ENCODE peak calls at places on chromosomes 7 and 10, in eight cellular contexts. J, V, P, D, A, B, H and I are unnamed samples. For H3K9me3, the result is how much of the 10 kb centered on the place peaks cover.

GRCh38 chr7:12670071-12670729 is 17.2 kb upstream of the ARL4A start:
- DNase-seq in J (peak), V (peak), P (no peak), D (peak), A (no peak), B (no peak), H (no peak), I (peak)

GRCh38 chr10:13698217-13698616 is 111.5 kb downstream of the PRPF18 start:
- DNase-seq in J (no peak), V (no peak), P (no peak), D (no peak), A (no peak), B (no peak), H (no peak), I (peak)

GRCh38 chr7:111833461-111833860 is 271.2 kb upstream of the IMMP2L start:
- DNase-seq in J (no peak), V (no peak), P (no peak), D (peak), A (no peak), B (no peak), H (no peak), I (peak)

GRCh38 chr7:44646176-44646920 is 39.9 kb downstream of the OGDH start:
- DNase-seq in J (no peak), V (no peak), P (no peak), D (no peak), A (no peak), B (no peak), H (no peak), I (no peak)

GRCh38 chr7:12583181-12583580 is 12.7 kb downstream of the SCIN start:
- DNase-seq in J (no peak), V (no peak), P (no peak), D (peak), A (no peak), B (no peak), H (no peak), I (no peak)

GRCh38 chr7:7491044-7491443 is 44.6 kb downstream of the COL28A1 start:
- DNase-seq in J (no peak), V (no peak), P (no peak), D (peak), A (peak), B (no peak), H (no peak), I (no peak)

GRCh38 chr10:75950307-75950706 is 518.9 kb downstream of the LRMDA start:
- DNase-seq in J (no peak), V (no peak), P (no peak), D (no peak), A (no peak), B (no peak), H (no peak), I (no peak)

GRCh38 chr10:71748671-71749191 is 24.6 kb downstream of the VSIR start:
- DNase-seq in J (no peak), V (no peak), P (peak), D (no peak), A (no peak), B (peak), H (peak), I (no peak)

GRCh38 chr7:94424336-94424735 is 29.6 kb downstream of the COL1A2 start:
- DNase-seq in J (no peak), V (no peak), P (no peak), D (peak), A (no peak), B (no peak), H (no peak), I (no peak)

GRCh38 chr10:30542001-30542861 is 87.3 kb downstream of the LYZL2 start:
- DNase-seq in J (no peak), V (no peak), P (no peak), D (no peak), A (peak), B (no peak), H (no peak), I (no peak)

GRCh38 chr7:100176096-100176835 is 915 bp downstream of the GPC2 start:
- DNase-seq in J (no peak), V (peak), P (peak), D (no peak), A (no peak), B (no peak), H (no peak), I (no peak)

GRCh38 chr7:116543664-116544063 is 18.8 kb downstream of the CAV1 start:
- DNase-seq in J (no peak), V (peak), P (no peak), D (peak), A (no peak), B (no peak), H (no peak), I (peak)

GRCh38 chr7:149564340-149565095 is 66.9 kb upstream of the ZNF746 start:
- DNase-seq in J (no peak), V (no peak), P (no peak), D (no peak), A (no peak), B (no peak), H (no peak), I (no peak)

GRCh38 chr7:149562602-149563001 is 65.0 kb upstream of the ZNF746 start:
- DNase-seq in J (no peak), V (peak), P (no peak), D (peak), A (no peak), B (no peak), H (no peak), I (peak)

GRCh38 chr7:149568218-149568617 is 70.6 kb upstream of the ZNF746 start:
- DNase-seq in J (no peak), V (no peak), P (no peak), D (no peak), A (no peak), B (no peak), H (no peak), I (no peak)

GRCh38 chr7:149566103-149566502 is 68.5 kb upstream of the ZNF746 start:
- DNase-seq in J (no peak), V (no peak), P (no peak), D (no peak), A (no peak), B (no peak), H (no peak), I (no peak)

GRCh38 chr7:149565096-149565382 is 67.4 kb upstream of the ZNF746 start:
- DNase-seq in J (no peak), V (no peak), P (no peak), D (no peak), A (no peak), B (no peak), H (no peak), I (no peak)
- H3K9me3 ChIP-seq in J (under half), V (under half), P (under half), D (under half), A (under half), B (under half), H (under half), I (under half)

GRCh38 chr10:121935702-121936101 is 7.9 kb upstream of the ATE1 start:
- DNase-seq in J (peak), V (no peak), P (peak), D (no peak), A (peak), B (no peak), H (no peak), I (no peak)
- H3K4me2 ChIP-seq in J (peak), V (no peak), P (no peak), D (no peak), A (peak), B (no peak), H (no peak), I (no peak)

DNA sequence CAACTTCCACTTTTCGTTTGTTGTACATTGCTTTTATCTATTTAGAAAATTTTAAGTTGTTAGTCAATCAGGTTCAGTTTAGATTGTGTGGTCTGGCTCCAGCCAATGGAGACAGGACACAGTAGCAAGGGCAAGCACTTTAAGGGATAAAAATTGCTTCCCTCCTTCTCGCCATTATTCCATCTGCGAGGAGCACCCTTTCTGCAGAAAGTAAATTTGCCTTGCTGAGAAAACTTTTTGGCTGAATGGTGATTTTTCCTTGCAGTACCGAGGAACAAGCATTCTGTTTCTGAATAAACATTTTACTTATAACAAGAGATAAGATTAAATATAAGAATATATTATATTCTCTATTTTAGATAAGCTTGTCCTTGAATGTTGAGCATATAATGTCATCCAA is 34.5 kb downstream of the VIM start:
- DNase-seq in J (no peak), V (no peak), P (no peak), D (no peak), A (no peak), B (no peak), H (no peak), I (no peak)
- H3K9me3 ChIP-seq in J (under half), V (under half), P (under half), D (under half), A (under half), B (under half), H (under half), I (under half)

DNA sequence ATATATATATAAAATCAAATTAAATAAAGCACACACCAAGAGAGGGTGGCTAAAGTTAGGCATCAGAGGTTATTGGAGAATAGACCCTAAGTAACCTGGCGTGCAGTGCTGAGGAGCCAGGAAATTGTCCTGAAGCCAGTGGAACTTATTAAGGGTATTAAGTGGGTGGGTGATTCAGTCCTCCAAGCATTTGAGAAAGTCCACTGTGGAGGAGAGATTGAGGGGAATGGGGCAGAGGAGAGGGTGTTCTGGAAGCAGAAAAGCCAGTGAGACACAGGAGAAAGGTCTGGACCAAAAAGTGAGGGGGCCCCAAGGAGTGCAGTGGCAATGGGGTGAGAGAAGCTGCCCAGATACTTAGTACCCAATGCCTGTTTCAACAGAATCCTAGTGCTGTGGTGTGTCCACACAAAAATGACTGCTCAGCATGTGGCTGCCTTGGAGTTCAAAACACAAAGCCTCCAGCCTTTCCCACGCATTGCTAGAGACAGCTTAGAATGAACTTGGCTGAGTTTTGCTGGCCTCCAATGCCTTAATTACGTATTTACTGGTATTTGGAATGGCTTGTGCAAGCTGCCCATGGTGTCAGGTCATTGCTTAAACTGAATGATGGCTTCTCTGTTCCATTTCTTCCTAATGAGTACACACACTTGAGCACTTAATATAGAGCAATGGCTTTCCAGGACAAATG is 44.9 kb upstream of the CHST15 start:
- DNase-seq in J (no peak), V (no peak), P (no peak), D (peak), A (no peak), B (no peak), H (no peak), I (peak)
- H3K4me2 ChIP-seq in J (no peak), V (no peak), P (no peak), D (no peak), A (no peak), B (no peak), H (no peak), I (no peak)

DNA sequence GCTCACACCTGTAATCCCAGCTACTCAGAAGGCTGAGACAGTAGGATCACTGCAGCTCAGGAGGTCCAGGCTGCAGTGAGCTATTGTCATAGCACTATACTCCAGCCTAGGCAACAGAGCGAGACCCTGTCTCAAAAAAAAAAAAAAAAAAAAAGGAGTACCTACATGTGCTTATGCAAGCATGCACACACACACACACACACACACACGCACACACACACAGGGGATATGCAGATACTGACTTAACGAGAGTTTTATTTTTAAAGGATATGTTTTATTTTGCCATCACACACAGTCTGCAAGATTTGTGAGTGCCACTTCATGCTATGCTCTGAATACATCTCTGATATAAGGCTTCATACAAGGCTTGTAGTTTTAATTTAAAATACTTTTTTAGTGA is 479.3 kb downstream of the NEBL start:
- DNase-seq in J (no peak), V (no peak), P (no peak), D (no peak), A (no peak), B (no peak), H (no peak), I (no peak)
- H3K9me3 ChIP-seq in J (under half), V (under half), P (under half), D (under half), A (under half), B (under half), H (under half), I (under half)

GRCh38 chr7:1750541-1751021 is 80.5 kb downstream of the ELFN1 start:
- DNase-seq in J (no peak), V (peak), P (no peak), D (no peak), A (no peak), B (no peak), H (no peak), I (no peak)

GRCh38 chr7:1754345-1754908 is 84.3 kb downstream of the ELFN1 start:
- DNase-seq in J (no peak), V (peak), P (no peak), D (no peak), A (no peak), B (no peak), H (peak), I (no peak)

GRCh38 chr7:1749864-1750466 is 79.9 kb downstream of the ELFN1 start:
- DNase-seq in J (no peak), V (peak), P (peak), D (no peak), A (no peak), B (no peak), H (no peak), I (no peak)

GRCh38 chr7:1753563-1753867 is 83.4 kb downstream of the ELFN1 start:
- DNase-seq in J (no peak), V (peak), P (no peak), D (no peak), A (no peak), B (no peak), H (no peak), I (no peak)

GRCh38 chr7:1752771-1753562 is 82.9 kb downstream of the ELFN1 start:
- DNase-seq in J (no peak), V (peak), P (no peak), D (no peak), A (no peak), B (no peak), H (peak), I (no peak)
- H3K4me2 ChIP-seq in J (no peak), V (no peak), P (no peak), D (no peak), A (no peak), B (no peak), H (peak), I (no peak)

GRCh38 chr10:29297678-29298077 is 8.8 kb downstream of the LYZL1 start:
- DNase-seq in J (no peak), V (peak), P (no peak), D (no peak), A (peak), B (no peak), H (no peak), I (peak)
- H3K9me3 ChIP-seq in J (under half), V (under half), P (under half), D (under half), A (half or more), B (under half), H (under half), I (under half)

GRCh38 chr10:89643812-89644690 is 991 bp downstream of the PANK1 start:
- DNase-seq in J (peak), V (peak), P (peak), D (peak), A (peak), B (peak), H (peak), I (peak)
- H3K4me2 ChIP-seq in J (peak), V (peak), P (peak), D (peak), A (peak), B (peak), H (peak), I (peak)

GRCh38 chr10:108791030-108791429 is 1132.3 kb downstream of the XPNPEP1 start:
- DNase-seq in J (no peak), V (no peak), P (no peak), D (no peak), A (no peak), B (no peak), H (no peak), I (no peak)
- H3K9me3 ChIP-seq in J (under half), V (under half), P (under half), D (under half), A (under half), B (under half), H (under half), I (under half)

GRCh38 chr7:128948312-128948973 is 10.7 kb downstream of the IRF5 start:
- DNase-seq in J (no peak), V (peak), P (peak), D (peak), A (no peak), B (no peak), H (no peak), I (no peak)

GRCh38 chr7:128948976-128949760 is 11.4 kb downstream of the IRF5 start:
- DNase-seq in J (no peak), V (peak), P (no peak), D (no peak), A (no peak), B (no peak), H (no peak), I (no peak)

GRCh38 chr7:128945668-128946366 is 8.1 kb downstream of the IRF5 start:
- DNase-seq in J (no peak), V (no peak), P (peak), D (no peak), A (no peak), B (no peak), H (no peak), I (no peak)

GRCh38 chr7:128947854-128948253 is 10.1 kb downstream of the IRF5 start:
- DNase-seq in J (no peak), V (peak), P (peak), D (peak), A (no peak), B (no peak), H (no peak), I (no peak)

GRCh38 chr7:128946936-128947830 is 9.5 kb downstream of the IRF5 start:
- DNase-seq in J (no peak), V (peak), P (peak), D (no peak), A (no peak), B (peak), H (no peak), I (no peak)
- H3K4me2 ChIP-seq in J (no peak), V (no peak), P (no peak), D (no peak), A (no peak), B (no peak), H (no peak), I (no peak)